ENCODE peak calls at places on chromosomes 12 and 14, in ten cellular contexts. A is fibroblast of mammary gland, J is left ventricle myocardium inferior, U is upper lobe of right lung, M is choroid plexus epithelial cell, S is cardiac muscle cell, P is dorsolateral prefrontal cortex, K is aorta, O is astrocyte of the cerebellum, N is ascending aorta. V is an unnamed sample.

GRCh38 chr12:123335490-123335889 is 29.2 kb downstream of the SBNO1 start:
- DNase-seq in J (no peak), P (no peak), U (no peak), K (no peak), S (no peak), A (no peak), O (no peak), N (no peak), M (no peak), V (no peak)

GRCh38 chr12:39123580-39123979 is 218.2 kb upstream of the CPNE8 start:
- DNase-seq in P (no peak), K (no peak), S (no peak), U (no peak), J (no peak), N (no peak), O (no peak), A (no peak), M (no peak), V (no peak)

GRCh38 chr14:67524152-67524963 is 8.7 kb upstream of the PLEKHH1 start:
- DNase-seq in J (no peak), A (peak), U (no peak), M (peak), K (no peak), O (no peak), P (no peak), N (no peak), S (no peak), V (no peak)

GRCh38 chr12:123083661-123084571 is 67.0 kb downstream of the PITPNM2 start:
- DNase-seq in N (no peak), P (no peak), M (no peak), A (no peak), J (no peak), S (peak), U (no peak), K (no peak), O (no peak), V (no peak)

GRCh38 chr14:51612449-51612848 is 39.3 kb upstream of the FRMD6 start:
- DNase-seq in O (no peak), S (no peak), U (no peak), J (no peak), P (no peak), A (no peak), N (no peak), K (no peak), M (no peak), V (no peak)

GRCh38 chr12:51744235-51744634 is 104.3 kb downstream of the FIGNL2 start:
- DNase-seq in S (no peak), M (peak), A (peak), J (no peak), P (no peak), U (no peak), K (no peak), O (peak), N (no peak), V (no peak)

GRCh38 chr14:61280526-61281185 is 482 bp downstream of the TMEM30B start:
- DNase-seq in O (no peak), P (no peak), N (no peak), M (peak), U (peak), K (peak), J (peak), S (peak), A (no peak), V (no peak)

GRCh38 chr14:100610511-100611217 is 23.4 kb upstream of the BEGAIN start:
- DNase-seq in J (no peak), S (no peak), P (no peak), A (peak), K (no peak), O (no peak), N (no peak), M (peak), U (peak), V (no peak)

GRCh38 chr12:27453462-27453861 is 6.9 kb downstream of the SMCO2 start:
- DNase-seq in M (peak), N (no peak), A (no peak), J (no peak), O (no peak), K (no peak), P (no peak), U (no peak), S (no peak), V (no peak)

GRCh38 chr14:95597784-95598204 is 62.9 kb downstream of the GLRX5 start:
- DNase-seq in J (no peak), O (no peak), S (peak), K (no peak), N (no peak), M (peak), P (peak), U (no peak), A (peak), V (peak)

GRCh38 chr14:31897581-31898186 is 179.4 kb upstream of the ARHGAP5 start:
- DNase-seq in K (no peak), U (no peak), P (no peak), M (peak), O (no peak), N (no peak), S (peak), J (no peak), A (peak), V (no peak)

GRCh38 chr12:132827763-132828703 is 636 bp downstream of the GOLGA3 start:
- DNase-seq in U (peak), O (peak), K (no peak), A (peak), P (no peak), S (peak), M (peak), N (no peak), J (no peak), V (peak)

GRCh38 chr14:89495718-89496117 is 78.7 kb upstream of the FOXN3 start:
- DNase-seq in M (no peak), A (no peak), U (no peak), S (no peak), O (no peak), N (no peak), J (no peak), P (no peak), K (no peak), V (no peak)

GRCh38 chr12:123253606-123254459 is 17.8 kb downstream of the CDK2AP1 start:
- DNase-seq in M (no peak), N (no peak), K (peak), J (peak), O (no peak), P (peak), A (no peak), U (no peak), S (no peak), V (no peak)

GRCh38 chr12:59055204-59055839 is 135.0 kb upstream of the LRIG3 start:
- DNase-seq in U (no peak), N (no peak), K (no peak), A (peak), M (peak), O (no peak), P (no peak), J (no peak), S (no peak), V (no peak)

GRCh38 chr14:105063041-105063440 is 2.2 kb downstream of the GPR132 start:
- DNase-seq in O (no peak), S (no peak), M (no peak), J (no peak), U (no peak), P (no peak), K (no peak), N (no peak), A (no peak), V (no peak)
- H3K4me3 ChIP-seq in O (no peak), S (no peak), M (no peak), J (no peak), U (peak), P (no peak), K (no peak), N (no peak), A (no peak), V (no peak)

DNA sequence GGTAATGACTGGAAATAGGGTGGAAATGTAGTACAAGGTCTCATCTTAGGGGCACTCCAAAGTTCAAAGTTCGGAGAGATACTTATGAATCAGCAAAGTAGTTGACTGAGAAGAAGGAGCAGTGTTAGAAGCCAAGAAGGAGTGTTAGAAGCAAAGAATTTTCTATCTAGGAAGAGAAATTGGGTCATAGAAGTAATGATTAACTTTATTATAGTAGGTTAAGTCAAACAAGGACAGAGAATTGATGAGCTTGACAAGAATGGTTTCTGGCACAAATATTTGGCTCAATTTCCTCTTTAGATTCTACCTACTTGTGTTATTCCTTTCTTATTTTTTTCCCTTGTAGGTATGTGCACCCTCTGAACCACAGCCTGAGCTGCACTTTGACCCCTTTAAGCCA is 810.5 kb upstream of the LRFN5 start:
- DNase-seq in S (no peak), N (no peak), P (no peak), M (no peak), A (no peak), K (no peak), U (no peak), J (no peak), O (no peak), V (no peak)
- H3K4me3 ChIP-seq in S (no peak), N (no peak), P (no peak), M (no peak), A (no peak), K (no peak), U (no peak), J (no peak), O (no peak), V (no peak)

GRCh38 chr12:72275551-72275950 is 3.4 kb downstream of the TRHDE start:
- DNase-seq in J (no peak), P (no peak), S (no peak), U (no peak), M (no peak), O (no peak), K (no peak), N (no peak), A (no peak), V (no peak)
- H3K4me3 ChIP-seq in J (no peak), P (peak), S (no peak), U (peak), M (no peak), O (peak), K (no peak), N (no peak), A (no peak), V (no peak)

GRCh38 chr12:3041558-3042164 is 35.5 kb upstream of the TSPAN9 start:
- DNase-seq in U (no peak), O (peak), N (no peak), S (peak), K (peak), A (peak), M (peak), P (peak), J (no peak), V (peak)

GRCh38 chr12:3042826-3043225 is 34.4 kb upstream of the TSPAN9 start:
- DNase-seq in O (no peak), U (no peak), A (no peak), M (no peak), S (no peak), K (peak), J (no peak), P (no peak), N (no peak), V (no peak)

GRCh38 chr12:3043406-3043805 is 33.8 kb upstream of the TSPAN9 start:
- DNase-seq in A (no peak), P (no peak), O (no peak), N (no peak), S (no peak), J (no peak), M (no peak), U (no peak), K (peak), V (no peak)

GRCh38 chr12:3040663-3041544 is 36.3 kb upstream of the TSPAN9 start:
- DNase-seq in O (no peak), P (no peak), A (no peak), J (no peak), K (peak), U (no peak), N (no peak), M (no peak), S (no peak), V (no peak)

GRCh38 chr12:3042394-3042793 is 34.8 kb upstream of the TSPAN9 start:
- DNase-seq in P (no peak), S (no peak), O (no peak), U (no peak), J (peak), N (no peak), A (no peak), K (peak), M (no peak), V (no peak)
- H3K4me3 ChIP-seq in P (no peak), S (no peak), O (no peak), U (no peak), J (no peak), N (no peak), A (no peak), K (no peak), M (no peak), V (no peak)

GRCh38 chr12:12975322-12976077 is 23.5 kb upstream of the GPRC5D start:
- DNase-seq in O (no peak), U (no peak), P (peak), S (peak), A (peak), M (peak), N (no peak), J (no peak), K (no peak), V (no peak)

GRCh38 chr12:12976366-12976765 is 23.7 kb downstream of the HEBP1 start:
- DNase-seq in S (no peak), O (peak), A (peak), N (no peak), P (no peak), K (no peak), M (peak), J (no peak), U (no peak), V (peak)

GRCh38 chr12:12974211-12974610 is 22.2 kb upstream of the GPRC5D start:
- DNase-seq in U (no peak), A (no peak), P (no peak), M (no peak), J (no peak), S (no peak), N (no peak), K (no peak), O (no peak), V (no peak)

GRCh38 chr12:12977231-12977630 is 22.8 kb downstream of the HEBP1 start:
- DNase-seq in U (no peak), J (no peak), K (no peak), P (no peak), A (no peak), O (no peak), N (no peak), M (no peak), S (no peak), V (no peak)

DNA sequence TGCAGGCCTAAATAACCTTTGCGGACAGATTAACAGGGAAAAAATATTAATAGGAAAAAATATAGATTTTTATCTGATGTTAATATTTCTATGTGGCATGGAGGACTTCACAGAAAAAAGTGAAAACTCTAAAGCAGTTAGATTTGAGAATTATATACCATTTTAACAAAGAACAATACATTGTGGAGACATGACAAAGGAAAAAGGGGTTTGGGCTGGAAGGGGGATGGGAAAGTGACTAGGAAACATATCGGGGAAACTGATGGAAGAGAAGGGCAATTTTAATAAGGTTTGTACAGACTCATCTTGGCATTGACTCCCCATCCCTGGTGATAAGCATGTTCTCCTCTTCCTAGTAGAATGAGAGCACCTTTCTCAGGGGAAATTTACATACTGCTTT is 21.0 kb upstream of the GPRC5D start:
- DNase-seq in A (no peak), O (no peak), U (no peak), P (no peak), M (no peak), J (no peak), S (no peak), K (no peak), N (no peak), V (no peak)
- H3K4me3 ChIP-seq in A (no peak), O (no peak), U (no peak), P (no peak), M (no peak), J (no peak), S (no peak), K (no peak), N (no peak), V (no peak)

DNA sequence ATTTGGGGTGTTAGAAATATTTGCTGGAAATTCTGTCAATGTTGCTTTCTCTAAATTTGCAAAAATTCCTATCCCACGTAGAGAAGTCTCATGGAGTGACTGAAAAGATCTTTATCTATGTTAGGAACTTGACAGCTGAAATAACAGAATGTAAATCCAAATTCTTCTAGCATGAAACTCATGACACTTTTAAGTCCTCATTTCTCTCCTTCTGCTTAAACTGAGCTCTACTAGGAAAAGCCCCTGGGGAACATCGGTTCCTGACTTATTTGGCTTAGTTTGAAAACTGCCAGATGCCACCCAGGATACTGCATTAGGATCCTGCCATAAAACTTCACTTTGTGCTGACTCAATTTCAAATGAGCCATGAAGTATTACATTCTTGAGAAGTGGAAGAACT is 426.0 kb downstream of the GALC start:
- DNase-seq in P (no peak), O (no peak), M (no peak), A (peak), K (no peak), U (no peak), J (no peak), S (no peak), N (no peak), V (no peak)
- H3K4me3 ChIP-seq in P (no peak), O (no peak), M (no peak), A (no peak), K (no peak), U (no peak), J (no peak), S (no peak), N (no peak), V (no peak)

GRCh38 chr12:119479121-119479561 is 114.4 kb upstream of the TMEM233 start:
- DNase-seq in S (no peak), K (no peak), M (no peak), A (no peak), U (no peak), O (no peak), N (no peak), P (peak), J (no peak), V (no peak)
- H3K4me3 ChIP-seq in S (no peak), K (no peak), M (no peak), A (no peak), U (no peak), O (no peak), N (no peak), P (no peak), J (no peak), V (no peak)

GRCh38 chr14:105167303-105168092 is 1.1 kb downstream of the JAG2 start:
- DNase-seq in K (no peak), P (no peak), O (no peak), N (no peak), A (no peak), U (no peak), J (no peak), M (no peak), S (peak), V (no peak)
- H3K4me3 ChIP-seq in K (peak), P (peak), O (no peak), N (peak), A (no peak), U (peak), J (peak), M (peak), S (peak), V (no peak)

GRCh38 chr14:22500954-22501353 is 88.1 kb downstream of the DAD1 start:
- DNase-seq in N (no peak), J (no peak), M (no peak), O (no peak), K (no peak), S (no peak), P (no peak), U (no peak), A (no peak), V (no peak)
- H3K4me3 ChIP-seq in N (no peak), J (no peak), M (no peak), O (no peak), K (no peak), S (no peak), P (no peak), U (no peak), A (no peak), V (no peak)

GRCh38 chr12:55748230-55748993 is 5.5 kb downstream of the GDF11 start:
- DNase-seq in J (no peak), U (no peak), M (no peak), O (no peak), K (no peak), N (no peak), P (no peak), S (no peak), A (no peak), V (no peak)
- H3K4me3 ChIP-seq in J (no peak), U (no peak), M (no peak), O (no peak), K (no peak), N (no peak), P (no peak), S (no peak), A (no peak), V (no peak)

V was measured in AG09309.